ENCODE peak calls at places on chromosomes 13 and 19, in seven cellular contexts. L is GM23338; P is substantia nigra; G is body of pancreas; Z is HCT116; O is CD4-positive, alpha-beta T cell; R is cardiac muscle cell. C is an unnamed sample.

GRCh38 chr19:11781295-11782057 is 14.7 kb downstream of the ZNF441 start:
- DNase-seq in O (no peak), Z (no peak), L (no peak), G (no peak), P (no peak), R (no peak), C (no peak)

GRCh38 chr19:14555918-14556661 is 15.8 kb downstream of the NDUFB7 start:
- DNase-seq in G (no peak), Z (no peak), O (no peak), L (no peak), R (no peak), P (no peak), C (no peak)

GRCh38 chr13:99812611-99813010 is 159.0 kb downstream of the ZIC5 start:
- DNase-seq in R (no peak), O (no peak), G (peak), P (no peak), Z (no peak), L (no peak), C (no peak)

GRCh38 chr13:77530870-77531269 is 4.6 kb upstream of the SCEL start:
- DNase-seq in L (no peak), G (no peak), P (no peak), R (no peak), Z (no peak), O (no peak), C (no peak)

GRCh38 chr13:29589234-29589633 is 6.3 kb downstream of the SLC7A1 start:
- DNase-seq in L (no peak), R (no peak), P (no peak), Z (no peak), O (no peak), G (no peak), C (no peak)

GRCh38 chr13:27943951-27944350 is 24.2 kb downstream of the PDX1 start:
- DNase-seq in O (no peak), Z (no peak), P (no peak), G (no peak), R (no peak), L (no peak), C (no peak)

GRCh38 chr13:21175656-21176194 is 627 bp downstream of the SKA3 start:
- DNase-seq in Z (no peak), L (no peak), R (no peak), O (no peak), P (no peak), G (no peak), C (no peak)

GRCh38 chr13:97435794-97436193 is 1.8 kb downstream of the RAP2A start:
- DNase-seq in L (no peak), Z (no peak), R (no peak), G (no peak), P (no peak), O (no peak), C (no peak)

GRCh38 chr19:35295792-35296462 is 4.0 kb downstream of the MAG start:
- DNase-seq in Z (no peak), L (peak), G (no peak), R (peak), P (no peak), O (peak), C (no peak)

GRCh38 chr13:73966331-73966730 is 167.9 kb downstream of the KLF12 start:
- DNase-seq in O (no peak), Z (no peak), G (no peak), L (no peak), R (no peak), P (no peak), C (no peak)

GRCh38 chr13:60431108-60431700 is 34.2 kb downstream of the TDRD3 start:
- DNase-seq in G (peak), O (no peak), R (peak), L (peak), Z (peak), P (no peak), C (no peak)

GRCh38 chr13:23349127-23349897 is 84.2 kb downstream of the SACS start:
- DNase-seq in Z (no peak), R (no peak), P (no peak), L (no peak), O (no peak), G (no peak), C (no peak)

GRCh38 chr13:97100821-97101220 is 106.5 kb upstream of the OXGR1 start:
- DNase-seq in G (no peak), P (no peak), O (no peak), L (no peak), Z (no peak), R (no peak), C (no peak)

DNA sequence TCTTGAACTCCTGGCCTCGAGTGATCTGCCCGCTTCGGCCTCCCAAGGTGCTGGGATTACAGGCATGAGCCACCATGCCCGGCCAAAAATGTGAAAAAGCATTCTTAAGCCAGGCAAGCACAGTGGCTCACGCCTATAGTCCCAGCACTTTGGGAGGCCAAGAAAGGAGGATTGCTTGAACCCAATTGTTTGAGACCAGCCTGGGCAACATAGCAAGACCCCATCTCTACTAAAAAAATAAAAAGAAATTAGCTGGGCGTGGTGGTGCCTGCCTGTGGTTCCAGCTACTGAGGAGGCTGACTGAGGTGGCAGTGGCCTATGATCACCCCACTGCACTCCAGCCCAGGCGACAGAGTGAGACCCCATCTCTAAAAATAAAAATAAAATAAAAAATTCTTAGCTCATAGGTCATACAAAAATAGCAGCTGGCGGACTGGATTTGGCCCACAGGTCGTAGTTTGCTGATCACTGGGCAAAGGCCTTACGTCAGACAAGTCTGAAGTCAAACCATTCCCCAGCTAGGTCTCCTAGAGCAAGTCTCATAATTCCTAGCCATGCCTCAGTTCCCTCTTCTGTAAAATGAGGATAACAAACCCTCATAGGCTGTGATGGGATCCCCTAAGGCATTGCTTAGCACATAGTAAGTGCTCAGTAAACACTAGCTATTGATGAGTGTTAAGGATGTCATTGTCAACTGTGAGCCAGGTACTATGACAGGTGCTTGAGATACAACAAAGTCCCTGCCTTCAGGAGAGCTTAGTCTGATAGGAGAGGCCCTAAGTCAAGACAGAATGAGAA is 36.0 kb downstream of the INSR start:
- DNase-seq in R (no peak), Z (no peak), P (no peak), G (peak), L (no peak), O (no peak), C (no peak)
- H3K27ac ChIP-seq in R (no peak), Z (peak), P (no peak), G (peak), L (no peak), O (no peak), C (no peak)

GRCh38 chr19:38727868-38728660 is 16.2 kb downstream of the CAPN12 start:
- DNase-seq in G (peak), P (no peak), R (no peak), Z (no peak), O (no peak), L (no peak), C (no peak)

GRCh38 chr19:38730470-38730730 is 13.9 kb downstream of the CAPN12 start:
- DNase-seq in G (no peak), Z (no peak), P (no peak), R (no peak), O (no peak), L (no peak), C (no peak)

GRCh38 chr19:38729653-38730469 is 14.4 kb downstream of the CAPN12 start:
- DNase-seq in L (peak), G (peak), P (peak), O (peak), Z (peak), R (peak), C (peak)

GRCh38 chr19:38727306-38727867 is 16.9 kb downstream of the CAPN12 start:
- DNase-seq in O (no peak), Z (no peak), G (peak), P (no peak), R (no peak), L (no peak), C (no peak)

DNA sequence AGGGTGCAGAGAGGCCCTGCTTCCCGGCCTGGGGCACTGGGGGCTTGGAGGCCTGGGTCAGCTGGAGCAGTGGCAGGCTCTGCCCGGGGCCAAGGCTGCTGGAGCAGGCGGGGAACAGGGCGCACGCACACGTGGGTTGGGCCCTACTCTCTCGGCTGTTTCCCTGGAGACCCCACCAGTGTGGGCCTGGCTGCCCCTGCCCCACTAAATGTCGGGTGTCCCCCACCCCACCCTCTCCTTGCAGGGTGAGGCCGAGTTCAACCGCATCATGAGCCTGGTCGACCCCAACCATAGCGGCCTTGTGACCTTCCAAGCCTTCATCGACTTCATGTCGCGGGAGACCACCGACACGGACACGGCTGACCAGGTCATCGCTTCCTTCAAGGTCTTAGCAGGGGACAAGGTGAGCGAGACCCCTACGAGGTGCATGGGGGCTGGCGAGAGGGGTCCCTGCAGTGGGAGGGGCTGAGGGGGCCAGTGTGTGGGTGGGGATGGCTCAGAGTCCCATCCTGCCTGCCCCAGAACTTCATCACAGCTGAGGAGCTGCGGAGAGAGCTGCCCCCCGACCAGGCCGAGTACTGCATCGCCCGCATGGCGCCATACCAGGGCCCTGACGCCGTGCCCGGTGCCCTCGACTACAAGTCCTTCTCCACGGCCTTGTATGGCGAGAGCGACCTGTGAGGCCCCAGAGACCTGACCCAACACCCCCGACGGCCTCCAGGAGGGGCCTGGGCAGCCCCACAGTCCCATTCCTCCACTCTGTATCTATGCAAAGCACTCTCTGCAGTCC is 15.3 kb downstream of the CAPN12 start:
- DNase-seq in Z (no peak), O (no peak), G (peak), P (no peak), R (no peak), L (no peak), C (no peak)
- H3K27ac ChIP-seq in Z (no peak), O (no peak), G (peak), P (no peak), R (peak), L (peak), C (peak)

GRCh38 chr19:2140193-2140545 is 11.2 kb downstream of the AP3D1 start:
- DNase-seq in P (no peak), O (no peak), R (no peak), Z (no peak), L (no peak), G (no peak), C (no peak)
- H3K27ac ChIP-seq in P (no peak), O (no peak), R (no peak), Z (no peak), L (no peak), G (no peak), C (no peak)

GRCh38 chr13:51588406-51588949 is 4.2 kb downstream of the WDFY2 start:
- DNase-seq in O (no peak), L (no peak), R (no peak), G (no peak), P (no peak), Z (no peak), C (no peak)

GRCh38 chr13:51589793-51590192 is 5.5 kb downstream of the WDFY2 start:
- DNase-seq in L (no peak), R (no peak), O (no peak), G (no peak), Z (no peak), P (no peak), C (no peak)

GRCh38 chr13:51585234-51585672 is 991 bp downstream of the WDFY2 start:
- DNase-seq in R (peak), O (no peak), Z (no peak), P (no peak), L (no peak), G (peak), C (no peak)

GRCh38 chr13:51585696-51586095 is 1.4 kb downstream of the WDFY2 start:
- DNase-seq in G (no peak), P (no peak), R (no peak), L (no peak), Z (no peak), O (no peak), C (no peak)

GRCh38 chr13:51587372-51587771 is 3.1 kb downstream of the WDFY2 start:
- DNase-seq in O (no peak), R (no peak), L (no peak), Z (no peak), G (no peak), P (no peak), C (no peak)
- H3K27ac ChIP-seq in O (no peak), R (no peak), L (no peak), Z (no peak), G (no peak), P (no peak), C (no peak)

GRCh38 chr13:67740871-67741475 is 510.8 kb upstream of the PCDH9 start:
- DNase-seq in O (no peak), G (no peak), Z (no peak), R (no peak), P (no peak), L (peak), C (no peak)

GRCh38 chr13:67742478-67742877 is 512.3 kb upstream of the PCDH9 start:
- DNase-seq in O (no peak), R (no peak), L (no peak), Z (no peak), G (no peak), P (no peak), C (no peak)

GRCh38 chr13:67735651-67736050 is 505.5 kb upstream of the PCDH9 start:
- DNase-seq in O (no peak), Z (no peak), R (no peak), P (no peak), G (no peak), L (no peak), C (no peak)

GRCh38 chr13:67736646-67737420 is 506.7 kb upstream of the PCDH9 start:
- DNase-seq in G (no peak), R (peak), L (peak), P (no peak), O (no peak), Z (no peak), C (no peak)
- H3K27ac ChIP-seq in G (no peak), R (no peak), L (peak), P (no peak), O (no peak), Z (no peak), C (peak)

GRCh38 chr19:16144216-16144581 is 714 bp downstream of the HSH2D start:
- DNase-seq in P (no peak), G (no peak), O (no peak), L (no peak), R (no peak), Z (no peak), C (no peak)
- H3K27ac ChIP-seq in P (no peak), G (peak), O (peak), L (no peak), R (no peak), Z (peak), C (no peak)

GRCh38 chr13:95480131-95480545 is 72.4 kb upstream of the CLDN10 start:
- DNase-seq in G (peak), P (peak), O (no peak), Z (no peak), L (no peak), R (no peak), C (no peak)
- H3K27ac ChIP-seq in G (no peak), P (no peak), O (no peak), Z (no peak), L (no peak), R (no peak), C (no peak)